ENCODE peak calls at places on chromosomes 5 and 9, in four cellular contexts. T is T-helper 9 cell; Q is activated T-helper 1 cell treated with Interleukin-2 at 50 U/mL for 16 hours; K is activated CD4-positive, alpha-beta T cell treated with anti-CD3 and anti-CD28 coated beads for 4 hours. X is an unnamed sample.

GRCh38 chr9:116355153-116355827 is 201.7 kb downstream of the PAPPA start:
- DNase-seq in K (no peak), Q (no peak), T (no peak), X (no peak)

GRCh38 chr5:109865636-109866035 is 175.9 kb downstream of the MAN2A1 start:
- DNase-seq in K (no peak), T (no peak), Q (no peak), X (no peak)

GRCh38 chr9:110546411-110546871 is 33.1 kb downstream of the SVEP1 start:
- DNase-seq in T (no peak), K (no peak), Q (no peak), X (no peak)

GRCh38 chr5:109645591-109646236 is 44.0 kb upstream of the MAN2A1 start:
- DNase-seq in K (no peak), Q (no peak), T (no peak), X (no peak)

GRCh38 chr5:95949810-95950209 is 11.8 kb downstream of the ELL2 start:
- DNase-seq in K (no peak), Q (no peak), T (no peak), X (no peak)

GRCh38 chr9:69466151-69466550 is 141.1 kb downstream of the ENTREP1 start:
- DNase-seq in T (no peak), K (no peak), Q (no peak), X (no peak)

GRCh38 chr5:34756781-34757624 is 82.0 kb upstream of the TTC23L start:
- DNase-seq in Q (no peak), K (no peak), T (no peak), X (no peak)

GRCh38 chr9:135061441-135061840 is 26.0 kb upstream of the OLFM1 start:
- DNase-seq in K (no peak), Q (no peak), T (no peak), X (peak)

GRCh38 chr9:1173211-1173610 is 123.1 kb downstream of the DMRT2 start:
- DNase-seq in Q (no peak), T (no peak), K (no peak), X (no peak)

GRCh38 chr9:26723486-26723885 is 169.1 kb downstream of the CAAP1 start:
- DNase-seq in K (no peak), Q (no peak), T (no peak), X (no peak)

GRCh38 chr9:19186240-19186639 is 44.3 kb upstream of the DENND4C start:
- DNase-seq in Q (no peak), T (no peak), K (no peak), X (no peak)

GRCh38 chr5:179262126-179262920 is 82.9 kb downstream of the ADAMTS2 start:
- DNase-seq in T (no peak), K (no peak), Q (no peak), X (peak)

GRCh38 chr5:140317859-140318258 is 15.0 kb upstream of the PFDN1 start:
- DNase-seq in K (no peak), Q (no peak), T (no peak), X (no peak)

GRCh38 chr5:96033116-96033515 is 71.5 kb upstream of the ELL2 start:
- DNase-seq in T (no peak), K (no peak), Q (no peak), X (no peak)

GRCh38 chr9:105625088-105625487 is 37.2 kb upstream of the TAL2 start:
- DNase-seq in K (no peak), Q (no peak), T (no peak), X (no peak)

GRCh38 chr9:6845881-6846280 is 88.1 kb downstream of the KDM4C start:
- DNase-seq in T (no peak), K (no peak), Q (no peak), X (no peak)

GRCh38 chr9:100602302-100602930 is 24.5 kb downstream of the CAVIN4 start:
- DNase-seq in Q (no peak), T (no peak), K (no peak), X (no peak)

GRCh38 chr9:14400658-14400995 is 86.7 kb upstream of the NFIB start:
- DNase-seq in T (no peak), Q (no peak), K (no peak), X (peak)

GRCh38 chr5:65986050-65986451 is 59.7 kb downstream of the ERBIN start:
- DNase-seq in T (no peak), Q (no peak), K (no peak), X (no peak)

GRCh38 chr5:52999357-52999949 is 10.3 kb downstream of the ITGA2 start:
- DNase-seq in K (no peak), T (no peak), Q (no peak), X (no peak)